ENCODE peak calls at places on chromosomes 4 and X, in six cellular contexts. L, W, Z, O, V and J are unnamed samples.

GRCh38 chr4:48341776-48342558 is 638 bp downstream of the SLAIN2 start:
- DNase-seq in L (no peak), W (peak), Z (peak), O (peak), V (peak), J (peak)

GRCh38 chr4:153114771-153115321 is 89.4 kb upstream of the TRIM2 start:
- DNase-seq in L (no peak), W (peak), Z (peak), O (no peak), V (no peak), J (peak)

GRCh38 chr4:148376151-148376550 is 66.1 kb downstream of the NR3C2 start:
- DNase-seq in L (no peak), W (no peak), Z (no peak), O (no peak), V (no peak), J (peak)

GRCh38 chrX:2608638-2609430 is 82.3 kb upstream of the CD99 start:
- DNase-seq in L (peak), W (peak), Z (peak), O (peak), V (peak), J (peak)

GRCh38 chr4:123037809-123038208 is 115.4 kb upstream of the NUDT6 start:
- DNase-seq in L (no peak), W (peak), Z (peak), O (no peak), V (no peak), J (peak)

GRCh38 chrX:140057001-140057411 is 91.7 kb upstream of the CXorf66 start:
- DNase-seq in L (peak), W (peak), Z (peak), O (peak), V (peak), J (peak)

GRCh38 chr4:133982533-133983224 is 218.9 kb downstream of the PABPC4L start:
- DNase-seq in L (no peak), W (peak), Z (no peak), O (no peak), V (no peak), J (peak)

GRCh38 chrX:69179380-69179911 is 14.2 kb upstream of the PJA1 start:
- DNase-seq in L (no peak), W (peak), Z (no peak), O (peak), V (peak), J (peak)

GRCh38 chrX:39603291-39603690 is 494.5 kb downstream of the BCOR start:
- DNase-seq in L (no peak), W (no peak), Z (peak), O (no peak), V (peak), J (no peak)

GRCh38 chrX:150409486-150409885 is 46.4 kb downstream of the MAMLD1 start:
- DNase-seq in L (no peak), W (no peak), Z (no peak), O (no peak), V (no peak), J (no peak)

GRCh38 chr4:107220976-107221375 is 184.9 kb upstream of the DKK2 start:
- DNase-seq in L (no peak), W (no peak), Z (no peak), O (no peak), V (no peak), J (no peak)

GRCh38 chr4:48388504-48389154 is 47.3 kb downstream of the SLAIN2 start:
- DNase-seq in L (no peak), W (peak), Z (no peak), O (no peak), V (peak), J (peak)

GRCh38 chr4:1448589-1449420 is 42.6 kb upstream of the NKX1-1 start:
- DNase-seq in L (no peak), W (no peak), Z (no peak), O (no peak), V (no peak), J (no peak)

GRCh38 chr4:181538435-181538834 is 704.8 kb upstream of the TENM3 start:
- DNase-seq in L (no peak), W (no peak), Z (no peak), O (no peak), V (no peak), J (no peak)

GRCh38 chr4:168440442-168441264 is 39.6 kb downstream of the DDX60L start:
- DNase-seq in L (no peak), W (peak), Z (no peak), O (no peak), V (peak), J (peak)

GRCh38 chrX:3262906-3263305 is 83.5 kb downstream of the MXRA5 start:
- DNase-seq in L (no peak), W (peak), Z (peak), O (no peak), V (no peak), J (peak)

GRCh38 chr4:8189551-8190466 is 9.3 kb upstream of the SH3TC1 start:
- DNase-seq in L (no peak), W (no peak), Z (no peak), O (no peak), V (no peak), J (no peak)

GRCh38 chr4:26873391-26874026 is 12.9 kb downstream of the STIM2 start:
- DNase-seq in L (no peak), W (no peak), Z (no peak), O (no peak), V (peak), J (no peak)

GRCh38 chrX:2498781-2499302 is 1.9 kb downstream of the DHRSX start:
- DNase-seq in L (no peak), W (peak), Z (no peak), O (no peak), V (peak), J (peak)

GRCh38 chrX:48474127-48474526 is 1.9 kb upstream of the FTSJ1 start:
- DNase-seq in L (no peak), W (peak), Z (no peak), O (no peak), V (peak), J (no peak)

GRCh38 chr4:170741856-170742255 is 652.1 kb upstream of the AADAT start:
- DNase-seq in L (no peak), W (no peak), Z (no peak), O (no peak), V (no peak), J (no peak)
- H2BK5ac ChIP-seq in L (no peak), W (no peak), Z (no peak), O (no peak), V (no peak), J (no peak)

GRCh38 chr4:130419576-130419975 is 1323.6 kb downstream of the C4orf33 start:
- DNase-seq in L (no peak), W (no peak), Z (no peak), O (no peak), V (no peak), J (no peak)

GRCh38 chr4:130424211-130424610 is 1328.3 kb downstream of the C4orf33 start:
- DNase-seq in L (no peak), W (no peak), Z (no peak), O (no peak), V (peak), J (no peak)

GRCh38 chr4:130422255-130422654 is 1326.3 kb downstream of the C4orf33 start:
- DNase-seq in L (no peak), W (no peak), Z (no peak), O (no peak), V (no peak), J (no peak)
- H3K4me3 ChIP-seq in L (no peak), W (no peak), Z (no peak), O (no peak), V (no peak), J (no peak)

GRCh38 chrX:114037515-114037914 is 546.4 kb upstream of the HTR2C start:
- DNase-seq in L (no peak), W (no peak), Z (no peak), O (no peak), V (peak), J (no peak)
- H2BK5ac ChIP-seq in L (peak), W (no peak), Z (no peak), O (no peak), V (no peak), J (no peak)

DNA sequence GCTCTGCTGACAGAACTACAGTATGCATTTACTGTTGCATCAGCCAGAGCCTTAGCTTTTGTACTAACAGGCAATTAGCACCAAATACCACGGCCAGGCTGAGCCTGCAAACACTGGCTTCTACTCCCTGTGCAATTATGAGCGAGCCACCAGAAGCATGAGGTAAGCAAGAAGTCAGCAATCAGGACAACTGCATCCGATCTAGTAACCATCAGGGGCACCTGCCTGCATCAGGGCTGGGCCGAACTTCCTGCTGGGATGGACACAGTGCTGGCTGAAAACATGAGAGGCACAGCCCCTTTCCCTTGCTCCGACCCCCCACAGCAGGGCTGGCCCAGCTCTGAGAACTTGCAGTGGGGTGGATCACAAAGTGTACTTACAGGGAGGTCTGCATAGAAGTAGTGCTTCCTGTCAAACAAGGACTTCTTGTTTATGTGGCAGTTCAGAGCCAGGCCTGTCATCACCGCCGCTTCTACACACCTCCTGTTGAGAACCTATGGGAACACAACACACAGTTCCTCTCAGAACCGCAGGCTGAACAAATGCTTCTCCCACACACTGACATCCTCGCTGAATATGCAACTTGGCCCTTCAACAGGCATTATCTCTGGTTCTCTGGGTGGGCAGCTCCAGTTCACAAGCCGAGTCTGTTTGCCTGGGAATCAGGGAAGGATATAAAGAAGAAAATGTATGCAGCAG is 41.6 kb downstream of the GATB start:
- DNase-seq in L (no peak), W (no peak), Z (no peak), O (no peak), V (peak), J (no peak)
- H3K4me3 ChIP-seq in L (no peak), W (no peak), Z (no peak), O (no peak), V (no peak), J (no peak)

GRCh38 chr4:98929341-98930267 is 671 bp upstream of the EIF4E start:
- DNase-seq in L (no peak), W (peak), Z (peak), O (no peak), V (no peak), J (peak)
- H2BK5ac ChIP-seq in L (peak), W (peak), Z (peak), O (no peak), V (peak), J (peak)

GRCh38 chr4:80202784-80203553 is 5.7 kb downstream of the PRDM8 start:
- DNase-seq in L (no peak), W (peak), Z (no peak), O (no peak), V (peak), J (peak)

GRCh38 chr4:80199947-80200346 is 2.6 kb downstream of the PRDM8 start:
- DNase-seq in L (no peak), W (no peak), Z (no peak), O (no peak), V (no peak), J (no peak)

GRCh38 chr4:80202190-80202711 is 4.9 kb downstream of the PRDM8 start:
- DNase-seq in L (no peak), W (peak), Z (peak), O (no peak), V (peak), J (peak)

GRCh38 chr4:80199004-80199579 is 1.8 kb downstream of the PRDM8 start:
- DNase-seq in L (no peak), W (no peak), Z (no peak), O (no peak), V (no peak), J (no peak)

GRCh38 chr4:80201326-80202151 is 4.2 kb downstream of the PRDM8 start:
- DNase-seq in L (no peak), W (peak), Z (peak), O (no peak), V (peak), J (peak)
- H3K4me3 ChIP-seq in L (peak), W (peak), Z (peak), O (no peak), V (no peak), J (peak)

GRCh38 chrX:40844476-40844875 is 109.1 kb upstream of the MED14 start:
- DNase-seq in L (no peak), W (peak), Z (no peak), O (no peak), V (peak), J (peak)
- H2BK5ac ChIP-seq in L (peak), W (peak), Z (peak), O (no peak), V (no peak), J (peak)

GRCh38 chrX:41588271-41588670 is 100.5 kb upstream of the GPR34 start:
- DNase-seq in L (no peak), W (no peak), Z (no peak), O (no peak), V (no peak), J (no peak)
- H3K4me3 ChIP-seq in L (no peak), W (no peak), Z (no peak), O (no peak), V (no peak), J (no peak)

DNA sequence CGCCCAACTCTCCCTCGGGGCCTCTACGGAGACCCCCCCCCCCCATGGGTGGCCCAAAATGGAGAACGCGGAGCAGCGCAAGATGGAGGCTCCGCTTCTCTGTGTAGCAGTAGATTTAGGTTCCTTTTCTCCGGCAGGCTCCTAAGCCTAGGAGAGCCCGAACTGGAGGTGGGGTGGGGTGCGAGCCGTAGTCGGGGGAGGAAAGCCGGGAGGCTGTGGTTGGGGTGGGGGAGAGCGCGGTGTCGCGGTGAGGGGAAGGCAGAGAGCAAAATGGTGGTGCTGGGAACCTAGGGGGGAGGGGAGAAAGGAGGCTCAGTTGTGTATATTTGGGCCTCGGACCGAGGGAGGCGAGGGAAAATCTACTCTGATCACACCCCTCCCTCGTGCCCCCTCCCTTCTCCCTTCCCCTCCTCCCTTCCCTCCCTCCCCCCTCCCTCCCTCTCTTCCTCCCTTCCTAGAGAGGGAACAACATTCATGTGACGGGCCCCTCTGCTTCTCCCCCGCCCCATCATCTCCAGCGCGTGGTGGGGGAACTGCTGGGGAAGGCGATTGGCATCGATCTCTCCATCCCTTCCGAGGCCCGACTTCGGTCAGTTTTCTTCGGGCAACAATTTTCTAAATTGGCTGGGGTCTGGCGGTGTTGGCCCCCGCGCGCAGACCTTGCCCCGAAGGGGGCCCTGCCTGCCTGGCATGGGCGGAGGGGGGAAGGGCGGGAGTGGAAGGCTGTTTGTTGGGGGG is at the start of gene STAG2:
- DNase-seq in L (no peak), W (peak), Z (peak), O (peak), V (peak), J (peak)
- H2BK5ac ChIP-seq in L (peak), W (peak), Z (peak), O (peak), V (peak), J (peak)

GRCh38 chrX:79366888-79367749 is at the start of gene ITM2A:
- DNase-seq in L (peak), W (no peak), Z (no peak), O (peak), V (peak), J (no peak)

GRCh38 chrX:79367907-79368306 is 773 bp upstream of the ITM2A start:
- DNase-seq in L (no peak), W (no peak), Z (no peak), O (no peak), V (peak), J (no peak)

GRCh38 chrX:79365591-79365990 is 1.5 kb downstream of the ITM2A start:
- DNase-seq in L (no peak), W (no peak), Z (no peak), O (no peak), V (no peak), J (no peak)

GRCh38 chrX:79364306-79364705 is 2.8 kb downstream of the ITM2A start:
- DNase-seq in L (no peak), W (no peak), Z (no peak), O (no peak), V (no peak), J (no peak)

DNA sequence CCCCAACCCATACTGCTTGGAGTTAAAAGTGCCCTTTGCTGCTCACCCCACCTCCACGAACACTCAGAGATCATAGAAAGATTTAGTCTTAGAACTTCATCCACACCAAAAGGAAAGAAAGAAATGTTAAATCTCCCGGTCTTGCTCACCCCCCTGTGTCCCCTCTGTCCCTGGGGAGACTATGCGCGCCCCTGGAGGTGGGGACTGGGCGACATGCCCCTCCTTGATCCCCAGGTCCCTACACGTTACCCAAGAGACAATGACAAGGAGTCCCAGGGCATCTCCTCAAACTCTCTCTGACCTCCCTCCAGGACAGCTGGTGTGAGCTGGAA is 612 bp downstream of the ITM2A start:
- DNase-seq in L (no peak), W (no peak), Z (no peak), O (no peak), V (peak), J (no peak)
- H3K4me3 ChIP-seq in L (peak), W (peak), Z (peak), O (no peak), V (peak), J (no peak)